ENCODE peak calls at places on chromosome 12, in eight cellular contexts. A is RWPE2; C is CD8-positive, alpha-beta memory T cell; N is body of pancreas; Q is adipocyte; K is testis; M is SK-N-MC; B is lower lobe of right lung. P is an unnamed sample.
A peak's percentile ranks its signal among the peaks of the same experiment; 100 is the strongest.

GRCh38 chr12:96404683-96405082 is 4.4 kb upstream of the CDK17 start:
- DNase-seq in A (no peak), C (no peak), N (no peak), Q (no peak), K (no peak), M (no peak), B (no peak), P (no peak)

GRCh38 chr12:122006186-122006926 is 15.3 kb upstream of the BCL7A start:
- DNase-seq in A (no peak), C (no peak), N (no peak), Q (no peak), K (no peak), M (no peak), B (peak; percentile 37), P (no peak)

GRCh38 chr12:104604995-104605675 is 148.4 kb downstream of the CHST11 start:
- DNase-seq in A (no peak), C (no peak), N (no peak), Q (no peak), K (peak; percentile 33), M (no peak), B (peak; percentile 63), P (no peak)

GRCh38 chr12:19428261-19428660 is 11.0 kb upstream of the AEBP2 start:
- DNase-seq in A (no peak), C (no peak), N (no peak), Q (no peak), K (no peak), M (no peak), B (no peak), P (no peak)

GRCh38 chr12:22286569-22286968 is 47.9 kb downstream of the ST8SIA1 start:
- DNase-seq in A (no peak), C (no peak), N (no peak), Q (peak; percentile 75), K (no peak), M (no peak), B (no peak), P (no peak)

GRCh38 chr12:29681996-29682534 is 101.7 kb downstream of the TMTC1 start:
- DNase-seq in A (no peak), C (no peak), N (no peak), Q (no peak), K (no peak), M (no peak), B (no peak), P (no peak)

GRCh38 chr12:31029466-31029865 is 44.2 kb upstream of the DDX11 start:
- DNase-seq in A (no peak), C (no peak), N (no peak), Q (no peak), K (no peak), M (no peak), B (no peak), P (no peak)

GRCh38 chr12:57534991-57535543 is 11.9 kb downstream of the DCTN2 start:
- DNase-seq in A (no peak), C (no peak), N (no peak), Q (no peak), K (no peak), M (no peak), B (no peak), P (no peak)

GRCh38 chr12:52152905-52153317 is 38.9 kb downstream of the KRT80 start:
- DNase-seq in A (no peak), C (no peak), N (no peak), Q (no peak), K (no peak), M (no peak), B (no peak), P (no peak)

GRCh38 chr12:68425998-68426397 is 93.8 kb upstream of the MDM1 start:
- DNase-seq in A (no peak), C (no peak), N (no peak), Q (peak; percentile 54), K (no peak), M (no peak), B (no peak), P (no peak)

GRCh38 chr12:58433969-58434368 is 486.3 kb downstream of the LRIG3 start:
- DNase-seq in A (no peak), C (no peak), N (no peak), Q (no peak), K (no peak), M (no peak), B (no peak), P (no peak)

GRCh38 chr12:121581681-121582439 is 1.0 kb upstream of the KDM2B start:
- DNase-seq in A (no peak), C (no peak), N (peak; percentile 25), Q (peak; percentile 83), K (no peak), M (no peak), B (no peak), P (peak; percentile 43)

GRCh38 chr12:90124289-90124688 is 415.7 kb upstream of the ATP2B1 start:
- DNase-seq in A (no peak), C (no peak), N (no peak), Q (peak; percentile 1), K (no peak), M (no peak), B (no peak), P (no peak)

DNA sequence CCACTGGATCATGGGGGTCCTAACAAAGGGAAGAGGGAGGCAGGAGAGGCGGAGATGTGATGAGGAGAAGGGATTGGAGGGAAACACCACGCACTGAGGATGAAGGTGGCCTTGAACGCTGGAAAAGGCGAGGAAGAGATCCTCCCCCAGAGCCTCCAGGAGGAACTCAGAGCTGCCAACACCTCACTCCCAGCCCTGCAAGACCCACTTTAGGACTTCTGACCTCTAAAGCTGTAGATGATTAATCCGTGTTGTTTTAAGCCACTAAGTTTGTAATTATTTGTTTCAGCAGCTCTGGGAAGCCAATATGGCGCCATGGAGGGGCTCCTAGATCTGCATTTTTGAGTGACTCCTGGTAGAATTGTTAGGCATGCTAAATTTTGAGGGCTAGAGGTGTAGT is 74.6 kb upstream of the CEP83 start:
- DNase-seq in A (no peak), C (no peak), N (no peak), Q (no peak), K (no peak), M (no peak), B (no peak), P (no peak)
- H3K36me3 ChIP-seq in A (no peaks in the 10 kb centered on the region), C (no peaks in the 10 kb centered on the region), N (no peaks in the 10 kb centered on the region), Q (no peaks in the 10 kb centered on the region), K (no peaks in the 10 kb centered on the region), M (no peaks in the 10 kb centered on the region), B (no peaks in the 10 kb centered on the region), P (no peaks in the 10 kb centered on the region)

GRCh38 chr12:43744826-43745225 is 13.8 kb downstream of the PUS7L start:
- DNase-seq in A (no peak), C (no peak), N (no peak), Q (no peak), K (no peak), M (no peak), B (no peak), P (no peak)

GRCh38 chr12:43749016-43749415 is 9.6 kb downstream of the PUS7L start:
- DNase-seq in A (no peak), C (no peak), N (no peak), Q (no peak), K (no peak), M (no peak), B (no peak), P (no peak)

GRCh38 chr12:43754015-43754414 is 4.6 kb downstream of the PUS7L start:
- DNase-seq in A (no peak), C (no peak), N (no peak), Q (no peak), K (no peak), M (no peak), B (no peak), P (no peak)

GRCh38 chr12:43750814-43751213 is 7.8 kb downstream of the PUS7L start:
- DNase-seq in A (no peak), C (no peak), N (no peak), Q (no peak), K (no peak), M (no peak), B (no peak), P (no peak)
- H3K36me3 ChIP-seq in A (peaks cover 58% of the 10 kb centered on the region), C (peaks cover 3% of the 10 kb centered on the region), N (no peaks in the 10 kb centered on the region), Q (peaks cover 10% of the 10 kb centered on the region), K (no peaks in the 10 kb centered on the region), M (peaks cover 38% of the 10 kb centered on the region), B (no peaks in the 10 kb centered on the region), P (no peaks in the 10 kb centered on the region)

GRCh38 chr12:53472183-53472582 is 20.3 kb downstream of the PCBP2 start:
- DNase-seq in A (no peak), C (no peak), N (no peak), Q (no peak), K (no peak), M (no peak), B (no peak), P (no peak)
- H3K36me3 ChIP-seq in A (peaks cover 98% of the 10 kb centered on the region), C (peaks cover 90% of the 10 kb centered on the region), N (peaks cover 16% of the 10 kb centered on the region), Q (peaks cover 97% of the 10 kb centered on the region), K (no peaks in the 10 kb centered on the region), M (peaks cover 99% of the 10 kb centered on the region), B (peaks cover 100% of the 10 kb centered on the region), P (peaks cover 100% of the 10 kb centered on the region)

DNA sequence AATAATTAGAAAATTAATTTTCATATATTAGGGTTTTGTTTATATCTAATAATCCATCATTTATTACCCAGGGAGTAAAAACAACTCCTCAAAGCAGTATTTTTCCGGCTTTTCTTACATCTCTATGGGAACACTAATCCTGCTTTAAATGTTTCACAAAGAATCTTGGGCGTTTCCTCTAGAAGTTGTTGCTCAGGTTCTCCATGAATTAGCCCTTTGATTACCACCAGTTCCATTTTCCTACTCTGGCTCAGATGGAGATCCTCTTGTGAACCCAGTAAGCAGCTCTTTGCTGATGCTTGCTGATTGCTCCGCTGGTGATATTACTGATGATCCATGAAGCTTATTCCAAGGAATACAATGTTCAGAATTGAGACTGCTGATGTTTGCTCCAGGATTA is 78.5 kb upstream of the PKP2 start:
- DNase-seq in A (no peak), C (no peak), N (no peak), Q (no peak), K (no peak), M (no peak), B (no peak), P (no peak)
- H3K36me3 ChIP-seq in A (no peaks in the 10 kb centered on the region), C (no peaks in the 10 kb centered on the region), N (no peaks in the 10 kb centered on the region), Q (no peaks in the 10 kb centered on the region), K (no peaks in the 10 kb centered on the region), M (no peaks in the 10 kb centered on the region), B (no peaks in the 10 kb centered on the region), P (no peaks in the 10 kb centered on the region)

GRCh38 chr12:32605326-32606095 is 73.6 kb upstream of the DNM1L start:
- DNase-seq in A (no peak), C (no peak), N (no peak), Q (no peak), K (no peak), M (no peak), B (no peak), P (no peak)
- H3K36me3 ChIP-seq in A (peaks cover 58% of the 10 kb centered on the region), C (no peaks in the 10 kb centered on the region), N (no peaks in the 10 kb centered on the region), Q (peaks cover 89% of the 10 kb centered on the region), K (no peaks in the 10 kb centered on the region), M (peaks cover 17% of the 10 kb centered on the region), B (peaks cover 81% of the 10 kb centered on the region), P (no peaks in the 10 kb centered on the region)

GRCh38 chr12:46409974-46410373 is 37.4 kb upstream of the SLC38A2 start:
- DNase-seq in A (no peak), C (no peak), N (no peak), Q (no peak), K (no peak), M (no peak), B (no peak), P (no peak)
- H3K36me3 ChIP-seq in A (no peaks in the 10 kb centered on the region), C (no peaks in the 10 kb centered on the region), N (no peaks in the 10 kb centered on the region), Q (no peaks in the 10 kb centered on the region), K (no peaks in the 10 kb centered on the region), M (no peaks in the 10 kb centered on the region), B (no peaks in the 10 kb centered on the region), P (no peaks in the 10 kb centered on the region)

DNA sequence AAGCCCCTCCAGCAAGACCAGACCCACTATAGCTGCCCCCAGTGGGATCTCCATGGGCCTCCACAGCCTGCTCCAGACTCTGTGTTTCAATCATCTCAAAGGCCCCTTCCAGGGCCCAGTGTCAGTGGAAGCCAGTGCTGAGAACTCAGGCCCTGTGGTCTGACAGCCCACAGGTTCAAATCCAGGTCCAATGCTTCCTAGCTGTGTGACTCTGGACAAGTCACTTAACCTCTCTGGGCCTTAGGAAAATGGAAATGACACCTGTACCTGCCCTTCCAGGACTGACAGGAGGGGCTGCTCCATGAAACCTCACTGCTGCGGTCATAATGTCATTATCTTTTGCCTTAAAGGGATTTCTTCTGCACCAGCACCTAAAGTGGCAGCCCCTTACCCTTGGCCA is 101.9 kb downstream of the NCOR2 start:
- DNase-seq in A (no peak), C (no peak), N (no peak), Q (no peak), K (no peak), M (no peak), B (no peak), P (no peak)
- H3K36me3 ChIP-seq in A (peaks cover 49% of the 10 kb centered on the region), C (peaks cover 10% of the 10 kb centered on the region), N (peaks cover 4% of the 10 kb centered on the region), Q (peaks cover 44% of the 10 kb centered on the region), K (no peaks in the 10 kb centered on the region), M (peaks cover 38% of the 10 kb centered on the region), B (peaks cover 70% of the 10 kb centered on the region), P (peaks cover 71% of the 10 kb centered on the region)